ENCODE peak calls at places on chromosomes 5 and 9, in four cellular contexts. S, J, U and B are unnamed samples. For H3K4me1, the result is how much of the 10 kb centered on the place peaks cover.

GRCh38 chr9:22343218-22343611 is 103.4 kb upstream of the DMRTA1 start:
- DNase-seq in S (no peak), J (no peak), U (no peak), B (no peak)

GRCh38 chr5:94432499-94432898 is 185.9 kb downstream of the KIAA0825 start:
- DNase-seq in S (peak), J (no peak), U (no peak), B (no peak)

GRCh38 chr5:157026789-157027424 is 32.0 kb downstream of the HAVCR1 start:
- DNase-seq in S (no peak), J (peak), U (no peak), B (no peak)

GRCh38 chr9:129714393-129715051 is 38.3 kb downstream of the PTGES start:
- DNase-seq in S (no peak), J (no peak), U (no peak), B (no peak)

GRCh38 chr5:168147536-168148460 is 143.6 kb upstream of the WWC1 start:
- DNase-seq in S (no peak), J (no peak), U (no peak), B (no peak)

GRCh38 chr5:33691846-33692245 is 199.9 kb downstream of the ADAMTS12 start:
- DNase-seq in S (no peak), J (no peak), U (no peak), B (no peak)

GRCh38 chr5:171596391-171596878 is 177.0 kb downstream of the FGF18 start:
- DNase-seq in S (peak), J (no peak), U (no peak), B (no peak)

GRCh38 chr5:142313275-142313674 is 11.5 kb downstream of the SPRY4 start:
- DNase-seq in S (no peak), J (no peak), U (no peak), B (no peak)

GRCh38 chr5:56303511-56303910 is 70.4 kb upstream of the ANKRD55 start:
- DNase-seq in S (no peak), J (peak), U (no peak), B (no peak)

GRCh38 chr5:9337908-9338307 is 208.0 kb downstream of the SEMA5A start:
- DNase-seq in S (peak), J (no peak), U (no peak), B (no peak)

GRCh38 chr5:131999471-131999931 is 12.0 kb downstream of the ACSL6 start:
- DNase-seq in S (no peak), J (no peak), U (no peak), B (no peak)

GRCh38 chr5:76622973-76623596 is at the start of gene F2RL2:
- DNase-seq in S (peak), J (peak), U (no peak), B (no peak)

GRCh38 chr9:88777498-88778312 is 213.6 kb upstream of the S1PR3 start:
- DNase-seq in S (peak), J (no peak), U (no peak), B (no peak)

GRCh38 chr5:111299067-111299481 is 74.9 kb downstream of the CAMK4 start:
- DNase-seq in S (no peak), J (no peak), U (no peak), B (no peak)

GRCh38 chr9:126471084-126471611 is 142.6 kb upstream of the LMX1B start:
- DNase-seq in S (peak), J (no peak), U (peak), B (no peak)

GRCh38 chr9:136621019-136621733 is 41.5 kb upstream of the EGFL7 start:
- DNase-seq in S (no peak), J (no peak), U (no peak), B (no peak)
- H3K4me1 ChIP-seq in S (under half), J (under half), U (under half), B (half or more)

DNA sequence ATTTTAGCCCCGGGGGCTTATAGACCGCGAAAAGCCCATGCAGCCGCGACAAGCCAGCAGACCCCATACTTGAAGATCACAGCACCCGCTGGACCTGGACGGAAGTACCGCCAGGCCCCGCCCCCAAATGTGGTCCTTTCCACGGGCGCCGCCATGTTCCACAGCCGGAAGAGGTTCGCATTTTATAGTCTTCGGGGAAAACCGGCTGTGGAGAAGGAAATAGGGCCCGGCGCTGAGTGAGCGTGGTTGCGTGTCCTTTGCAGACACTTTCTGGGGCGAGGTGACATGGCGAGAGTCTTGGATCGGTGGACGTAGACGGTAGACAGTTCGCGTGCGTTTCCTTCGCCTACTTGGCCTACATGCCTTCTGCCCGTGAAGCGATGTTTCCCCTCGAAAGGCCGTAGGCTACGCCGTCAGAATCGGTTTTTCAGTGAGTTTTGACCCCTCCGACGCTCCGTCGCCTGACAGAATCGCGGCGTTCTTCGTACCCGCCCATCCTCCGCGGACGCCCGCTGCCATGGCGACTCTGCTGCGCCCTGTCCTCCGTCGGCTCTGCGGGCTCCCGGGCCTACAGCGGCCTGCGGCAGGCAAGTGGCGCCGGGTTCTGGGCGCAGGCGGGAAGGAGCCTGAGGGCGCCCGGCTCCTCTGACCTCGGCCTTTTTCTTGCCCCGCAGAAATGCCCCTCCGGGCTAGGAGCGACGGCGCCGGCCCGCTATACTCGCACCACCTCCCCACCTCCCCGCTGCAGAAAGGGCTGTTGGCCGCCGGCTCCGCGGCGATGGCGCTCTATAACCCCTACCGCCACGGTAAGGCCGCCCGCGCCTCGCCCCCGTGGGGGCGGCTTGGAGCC is at the start of the genes COQ4 and TRUB2:
- DNase-seq in S (peak), J (peak), U (peak), B (peak)
- TF ChIP-seq POLR2A in S (peak), J (no peak), U (no peak), B (no peak)

DNA sequence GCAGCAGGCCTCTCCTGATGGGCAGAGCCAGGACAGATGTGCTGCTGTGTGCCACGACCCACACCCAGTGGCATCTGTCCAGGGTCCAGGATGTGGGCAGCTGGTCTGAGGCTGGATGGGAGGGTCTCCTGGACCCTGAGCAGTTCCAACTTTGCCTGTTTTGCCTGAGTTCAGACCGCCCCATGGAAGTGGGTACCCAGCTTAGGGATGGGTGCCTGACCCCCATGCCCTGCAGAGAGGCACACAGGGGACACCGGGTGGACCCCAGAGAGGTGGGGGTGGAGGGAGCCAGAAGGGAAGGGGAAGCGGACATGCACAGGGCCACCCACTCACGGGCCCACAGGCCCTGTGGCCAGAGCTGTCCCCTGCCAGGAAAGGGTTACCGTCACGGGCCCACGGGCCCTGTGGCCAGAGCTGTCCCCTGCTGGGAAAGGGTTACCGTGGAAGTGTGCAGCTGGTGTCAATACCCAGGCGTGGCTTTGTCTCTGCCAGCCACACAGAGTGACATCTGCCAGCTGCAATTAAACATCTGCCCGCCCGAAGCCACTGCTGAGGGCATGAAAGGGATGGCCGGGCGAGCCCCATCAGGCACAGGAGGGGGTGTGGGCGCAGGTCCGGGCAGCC is 50.0 kb downstream of the NACC2 start:
- DNase-seq in S (no peak), J (no peak), U (no peak), B (peak)
- H3K4me1 ChIP-seq in S (under half), J (under half), U (under half), B (under half)

GRCh38 chr5:179821298-179822058 is 773 bp downstream of the SQSTM1 start:
- DNase-seq in S (peak), J (peak), U (peak), B (peak)
- TF ChIP-seq POLR2A in S (peak), J (peak), U (peak), B (no peak)

GRCh38 chr9:131679261-131680020 is 60.4 kb downstream of the RAPGEF1 start:
- DNase-seq in S (no peak), J (no peak), U (no peak), B (peak)

GRCh38 chr9:131685753-131686706 is 53.8 kb downstream of the RAPGEF1 start:
- DNase-seq in S (no peak), J (no peak), U (no peak), B (no peak)

GRCh38 chr9:131677445-131678180 is 62.3 kb downstream of the RAPGEF1 start:
- DNase-seq in S (peak), J (no peak), U (no peak), B (no peak)

GRCh38 chr9:131678499-131679111 is 61.3 kb downstream of the RAPGEF1 start:
- DNase-seq in S (peak), J (peak), U (peak), B (peak)

GRCh38 chr9:131682261-131682660 is 57.6 kb downstream of the RAPGEF1 start:
- DNase-seq in S (no peak), J (no peak), U (no peak), B (peak)
- H3K4me1 ChIP-seq in S (under half), J (under half), U (under half), B (half or more)

GRCh38 chr5:180631549-180632392 is 17.6 kb downstream of the FLT4 start:
- DNase-seq in S (no peak), J (no peak), U (no peak), B (no peak)
- TF ChIP-seq POLR2A in S (no peak), J (no peak), U (no peak), B (no peak)